ENCODE peak calls at places on chromosomes 2 and 18, in seven cellular contexts. One of them, this sample, is unnamed. For H3K4me1, the result is how much of the 10 kb centered on the place peaks cover.

GRCh38 chr2:239394978-239395377 is 5.8 kb downstream of the HDAC4 start:
- DNase-seq in neuronal stem cell: no peak
- DNase-seq in trophoblast cell: no peak
- DNase-seq in H1: no peak
- DNase-seq in IMR-90: no peak
- DNase-seq in mesendoderm: no peak
- DNase-seq in H9: no peak
- DNase-seq in this sample: no peak

GRCh38 chr2:65382776-65383357 is 49.5 kb downstream of the SPRED2 start:
- DNase-seq in trophoblast cell: peak
- DNase-seq in H1: no peak
- DNase-seq in mesendoderm: no peak
- DNase-seq in IMR-90: peak
- DNase-seq in neuronal stem cell: no peak
- DNase-seq in H9: peak
- DNase-seq in this sample: peak

GRCh38 chr2:168160897-168161296 is 86.5 kb downstream of the STK39 start:
- DNase-seq in mesendoderm: peak
- DNase-seq in H1: no peak
- DNase-seq in H9: peak
- DNase-seq in neuronal stem cell: no peak
- DNase-seq in trophoblast cell: no peak
- DNase-seq in IMR-90: no peak
- DNase-seq in this sample: no peak

GRCh38 chr2:114609203-114609602 is 166.8 kb downstream of the DPP10 start:
- DNase-seq in neuronal stem cell: no peak
- DNase-seq in mesendoderm: no peak
- DNase-seq in trophoblast cell: no peak
- DNase-seq in H1: no peak
- DNase-seq in IMR-90: no peak
- DNase-seq in H9: no peak
- DNase-seq in this sample: no peak

GRCh38 chr2:43010428-43011141 is 215.8 kb downstream of the ZFP36L2 start:
- DNase-seq in H9: no peak
- DNase-seq in H1: no peak
- DNase-seq in mesendoderm: no peak
- DNase-seq in trophoblast cell: peak
- DNase-seq in IMR-90: peak
- DNase-seq in neuronal stem cell: no peak
- DNase-seq in this sample: no peak

GRCh38 chr2:43005211-43005974 is 213.0 kb upstream of the HAAO start:
- DNase-seq in H9: no peak
- DNase-seq in mesendoderm: no peak
- DNase-seq in neuronal stem cell: no peak
- DNase-seq in H1: no peak
- DNase-seq in IMR-90: no peak
- DNase-seq in trophoblast cell: no peak
- DNase-seq in this sample: no peak

GRCh38 chr2:26671691-26672090 is 20.8 kb upstream of the KCNK3 start:
- DNase-seq in H1: no peak
- DNase-seq in trophoblast cell: no peak
- DNase-seq in mesendoderm: no peak
- DNase-seq in H9: no peak
- DNase-seq in IMR-90: no peak
- DNase-seq in neuronal stem cell: no peak
- DNase-seq in this sample: no peak

GRCh38 chr2:65366595-65367125 is 65.7 kb downstream of the SPRED2 start:
- DNase-seq in H1: no peak
- DNase-seq in mesendoderm: peak
- DNase-seq in IMR-90: peak
- DNase-seq in trophoblast cell: peak
- DNase-seq in neuronal stem cell: no peak
- DNase-seq in H9: no peak
- DNase-seq in this sample: peak

GRCh38 chr2:170530284-170530745 is 184.8 kb upstream of the SP5 start:
- DNase-seq in H1: no peak
- DNase-seq in mesendoderm: peak
- DNase-seq in trophoblast cell: no peak
- DNase-seq in neuronal stem cell: peak
- DNase-seq in IMR-90: peak
- DNase-seq in H9: peak
- DNase-seq in this sample: peak

GRCh38 chr2:187003611-187004010 is 154.6 kb upstream of the ZSWIM2 start:
- DNase-seq in mesendoderm: no peak
- DNase-seq in trophoblast cell: no peak
- DNase-seq in neuronal stem cell: no peak
- DNase-seq in H9: no peak
- DNase-seq in H1: no peak
- DNase-seq in IMR-90: no peak
- DNase-seq in this sample: no peak
- H2AK5ac ChIP-seq in mesendoderm: no peak
- H2AK5ac ChIP-seq in trophoblast cell: no peak
- H2AK5ac ChIP-seq in neuronal stem cell: no peak
- H2AK5ac ChIP-seq in H9: no peak
- H2AK5ac ChIP-seq in H1: no peak
- H2AK5ac ChIP-seq in IMR-90: no peak
- H2AK5ac ChIP-seq in this sample: no peak

DNA sequence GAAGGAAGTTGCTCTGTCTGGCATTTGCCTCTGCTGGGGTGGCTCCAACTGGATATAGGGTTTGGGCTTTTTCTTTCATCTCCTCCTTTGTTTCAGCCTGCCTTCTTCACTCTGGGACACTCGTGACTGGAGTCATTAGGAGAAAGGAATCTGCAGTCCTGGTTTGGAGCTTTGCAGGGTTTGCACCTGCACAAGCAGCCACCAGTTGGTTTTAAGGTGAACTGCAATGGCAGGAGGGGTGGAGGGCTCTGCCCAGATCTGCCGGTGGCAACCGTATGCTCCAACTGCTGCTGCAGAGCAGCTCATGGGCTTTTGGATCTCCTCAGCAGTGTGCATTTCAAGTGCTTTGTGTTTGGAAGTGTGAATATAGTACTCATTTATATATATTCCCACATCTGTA is 131.3 kb upstream of the MGAT5 start:
- DNase-seq in trophoblast cell: no peak
- DNase-seq in mesendoderm: peak
- DNase-seq in neuronal stem cell: no peak
- DNase-seq in H9: peak
- DNase-seq in IMR-90: no peak
- DNase-seq in H1: no peak
- DNase-seq in this sample: no peak
- H3K4me1 ChIP-seq in trophoblast cell: under half
- H3K4me1 ChIP-seq in mesendoderm: under half
- H3K4me1 ChIP-seq in neuronal stem cell: under half
- H3K4me1 ChIP-seq in H9: under half
- H3K4me1 ChIP-seq in IMR-90: under half
- H3K4me1 ChIP-seq in H1: under half
- H3K4me1 ChIP-seq in this sample: under half

DNA sequence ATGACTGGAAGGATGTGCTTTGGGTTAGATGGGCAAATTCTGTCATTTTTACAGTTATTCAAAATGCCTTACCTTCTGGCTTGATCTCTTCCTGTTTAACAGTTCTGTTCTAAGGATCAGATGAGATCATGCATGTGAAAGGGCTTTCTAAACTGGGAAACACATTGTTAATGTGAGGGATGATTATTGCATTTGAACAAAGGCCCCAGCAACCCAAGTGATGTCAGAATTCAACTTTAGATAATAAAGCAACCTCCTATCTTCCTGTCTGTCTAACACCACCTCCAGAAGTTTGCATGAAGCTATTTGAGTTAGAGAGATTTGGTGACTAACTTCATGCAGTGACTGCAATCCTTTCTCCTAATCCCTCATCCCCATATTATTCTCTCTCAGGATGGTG is 77.8 kb upstream of the B3GNT2 start:
- DNase-seq in IMR-90: peak
- DNase-seq in neuronal stem cell: no peak
- DNase-seq in trophoblast cell: no peak
- DNase-seq in H1: no peak
- DNase-seq in mesendoderm: peak
- DNase-seq in H9: no peak
- DNase-seq in this sample: no peak
- H3K9ac ChIP-seq in IMR-90: no peak
- H3K9ac ChIP-seq in neuronal stem cell: no peak
- H3K9ac ChIP-seq in trophoblast cell: no peak
- H3K9ac ChIP-seq in H1: no peak
- H3K9ac ChIP-seq in mesendoderm: no peak
- H3K9ac ChIP-seq in H9: no peak
- H3K9ac ChIP-seq in this sample: no peak

GRCh38 chr2:100275200-100275589 is 47.1 kb downstream of the LONRF2 start:
- DNase-seq in trophoblast cell: no peak
- DNase-seq in neuronal stem cell: no peak
- DNase-seq in H1: no peak
- DNase-seq in mesendoderm: no peak
- DNase-seq in H9: peak
- DNase-seq in IMR-90: no peak
- DNase-seq in this sample: no peak
- H2AK5ac ChIP-seq in trophoblast cell: no peak
- H2AK5ac ChIP-seq in neuronal stem cell: no peak
- H2AK5ac ChIP-seq in H1: no peak
- H2AK5ac ChIP-seq in mesendoderm: no peak
- H2AK5ac ChIP-seq in H9: no peak
- H2AK5ac ChIP-seq in IMR-90: no peak
- H2AK5ac ChIP-seq in this sample: no peak

DNA sequence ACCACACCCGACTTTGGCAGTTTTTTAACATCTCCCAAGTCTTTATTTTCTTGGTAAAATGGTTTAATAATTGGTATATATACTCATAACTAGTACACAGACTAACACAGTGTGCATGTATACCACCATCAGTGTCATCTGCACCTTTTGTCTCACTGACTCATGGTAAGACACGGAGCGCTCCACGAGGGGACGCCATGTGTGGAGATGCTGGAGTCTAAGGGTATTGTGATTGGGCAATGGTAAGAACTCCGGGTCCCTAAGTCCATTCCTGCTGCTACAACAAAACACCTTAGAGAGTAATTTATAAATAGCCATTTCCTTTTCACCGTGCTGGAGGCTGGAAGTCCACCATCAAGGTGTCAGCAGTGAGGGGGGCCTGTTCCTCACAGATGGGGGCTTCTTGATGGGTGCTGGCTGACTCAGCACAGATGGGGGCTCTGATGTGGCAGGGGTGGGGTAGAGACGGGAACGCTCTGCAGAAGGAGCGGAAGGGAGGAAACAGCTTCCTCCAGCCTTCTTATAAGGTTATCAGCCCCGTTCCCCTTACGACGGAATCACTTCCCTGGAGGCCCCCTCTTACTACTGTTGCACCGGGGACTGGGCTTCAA is 42.0 kb upstream of the EDAR start:
- DNase-seq in H9: no peak
- DNase-seq in mesendoderm: peak
- DNase-seq in IMR-90: no peak
- DNase-seq in trophoblast cell: no peak
- DNase-seq in neuronal stem cell: no peak
- DNase-seq in H1: no peak
- DNase-seq in this sample: no peak
- H3K4me1 ChIP-seq in H9: under half
- H3K4me1 ChIP-seq in mesendoderm: under half
- H3K4me1 ChIP-seq in IMR-90: under half
- H3K4me1 ChIP-seq in trophoblast cell: under half
- H3K4me1 ChIP-seq in neuronal stem cell: under half
- H3K4me1 ChIP-seq in H1: under half
- H3K4me1 ChIP-seq in this sample: under half

GRCh38 chr18:77366725-77367641 is 117.3 kb downstream of the GALR1 start:
- DNase-seq in trophoblast cell: no peak
- DNase-seq in mesendoderm: no peak
- DNase-seq in IMR-90: no peak
- DNase-seq in neuronal stem cell: no peak
- DNase-seq in H1: no peak
- DNase-seq in H9: no peak
- DNase-seq in this sample: no peak
- H3K9ac ChIP-seq in trophoblast cell: no peak
- H3K9ac ChIP-seq in mesendoderm: no peak
- H3K9ac ChIP-seq in IMR-90: no peak
- H3K9ac ChIP-seq in neuronal stem cell: no peak
- H3K9ac ChIP-seq in H1: no peak
- H3K9ac ChIP-seq in H9: no peak
- H3K9ac ChIP-seq in this sample: peak

GRCh38 chr2:172889767-172890430 is 154.3 kb downstream of the RAPGEF4 start:
- DNase-seq in H1: no peak
- DNase-seq in neuronal stem cell: no peak
- DNase-seq in trophoblast cell: no peak
- DNase-seq in H9: no peak
- DNase-seq in IMR-90: no peak
- DNase-seq in mesendoderm: peak
- DNase-seq in this sample: no peak
- H2AK5ac ChIP-seq in H1: no peak
- H2AK5ac ChIP-seq in neuronal stem cell: no peak
- H2AK5ac ChIP-seq in trophoblast cell: no peak
- H2AK5ac ChIP-seq in H9: no peak
- H2AK5ac ChIP-seq in IMR-90: no peak
- H2AK5ac ChIP-seq in mesendoderm: no peak
- H2AK5ac ChIP-seq in this sample: no peak

GRCh38 chr18:4455113-4455811 is at the start of gene DLGAP1:
- DNase-seq in H9: peak
- DNase-seq in trophoblast cell: no peak
- DNase-seq in IMR-90: no peak
- DNase-seq in H1: peak
- DNase-seq in mesendoderm: peak
- DNase-seq in neuronal stem cell: peak
- DNase-seq in this sample: no peak
- H3K4me1 ChIP-seq in H9: under half
- H3K4me1 ChIP-seq in trophoblast cell: under half
- H3K4me1 ChIP-seq in IMR-90: under half
- H3K4me1 ChIP-seq in H1: under half
- H3K4me1 ChIP-seq in mesendoderm: under half
- H3K4me1 ChIP-seq in neuronal stem cell: under half
- H3K4me1 ChIP-seq in this sample: under half

GRCh38 chr2:3778841-3779505 is 75.6 kb downstream of the DCDC2C start:
- DNase-seq in neuronal stem cell: no peak
- DNase-seq in H1: no peak
- DNase-seq in H9: no peak
- DNase-seq in IMR-90: no peak
- DNase-seq in trophoblast cell: no peak
- DNase-seq in mesendoderm: no peak
- DNase-seq in this sample: no peak
- H3K9ac ChIP-seq in neuronal stem cell: no peak
- H3K9ac ChIP-seq in H1: no peak
- H3K9ac ChIP-seq in H9: no peak
- H3K9ac ChIP-seq in IMR-90: no peak
- H3K9ac ChIP-seq in trophoblast cell: no peak
- H3K9ac ChIP-seq in mesendoderm: no peak
- H3K9ac ChIP-seq in this sample: no peak